ENCODE peak calls at places on chromosome 17, in ten cellular contexts. Y, N, T, J, G, A, K, I, L and M are unnamed samples.

GRCh38 chr17:74152591-74153455 is 50.7 kb upstream of the RPL38 start:
- DNase-seq in L (no peak), A (no peak), J (peak), G (no peak), K (no peak), N (no peak), T (no peak), Y (no peak), I (no peak), M (no peak)

GRCh38 chr17:7508846-7509245 is 24.7 kb downstream of the POLR2A start:
- DNase-seq in K (no peak), L (no peak), A (no peak), Y (no peak), J (no peak), N (no peak), T (no peak), I (no peak), G (no peak), M (no peak)

GRCh38 chr17:62592305-62593099 is 35.0 kb upstream of the MRC2 start:
- DNase-seq in Y (no peak), G (no peak), J (peak), I (no peak), L (no peak), A (no peak), T (no peak), K (no peak), N (peak), M (no peak)

GRCh38 chr17:5545051-5545987 is 39.0 kb downstream of the NLRP1 start:
- DNase-seq in L (no peak), J (no peak), K (no peak), T (no peak), N (peak), I (no peak), A (no peak), G (no peak), Y (no peak), M (no peak)

GRCh38 chr17:69402052-69402451 is 12.4 kb upstream of the MAP2K6 start:
- DNase-seq in T (no peak), K (no peak), A (no peak), Y (no peak), L (no peak), J (no peak), G (no peak), N (peak), I (no peak), M (no peak)

GRCh38 chr17:16974569-16975265 is 2.8 kb upstream of the TNFRSF13B start:
- DNase-seq in N (no peak), K (no peak), T (no peak), G (no peak), Y (no peak), I (no peak), A (no peak), J (no peak), L (no peak), M (no peak)

GRCh38 chr17:2368383-2368782 is 31.1 kb downstream of the SGSM2 start:
- DNase-seq in A (no peak), I (no peak), J (no peak), K (no peak), N (no peak), G (no peak), Y (no peak), T (no peak), L (no peak), M (no peak)

GRCh38 chr17:81020767-81021497 is 14.0 kb upstream of the BAIAP2 start:
- DNase-seq in K (no peak), A (no peak), L (no peak), I (no peak), Y (no peak), J (peak), T (peak), N (no peak), G (no peak), M (no peak)

GRCh38 chr17:4738136-4739121 is 1.2 kb upstream of the ZMYND15 start:
- DNase-seq in J (no peak), N (no peak), A (peak), I (no peak), Y (no peak), G (no peak), K (no peak), T (no peak), L (peak), M (no peak)

GRCh38 chr17:44376124-44376523 is 12.5 kb upstream of the FAM171A2 start:
- DNase-seq in Y (no peak), G (no peak), N (peak), I (peak), K (peak), L (no peak), T (peak), J (no peak), A (no peak), M (peak)

GRCh38 chr17:55451203-55451641 is 29.6 kb upstream of the MMD start:
- DNase-seq in G (no peak), Y (no peak), N (peak), L (no peak), K (no peak), J (peak), I (no peak), T (no peak), A (no peak), M (no peak)

GRCh38 chr17:42553866-42554249 is 1.1 kb downstream of the HSD17B1 start:
- DNase-seq in J (no peak), I (no peak), L (peak), A (no peak), K (no peak), N (no peak), T (no peak), Y (no peak), G (no peak), M (peak)

GRCh38 chr17:39222151-39222550 is 3.6 kb downstream of the STAC2 start:
- DNase-seq in J (no peak), I (no peak), L (no peak), T (no peak), G (peak), A (no peak), Y (no peak), K (no peak), N (no peak), M (no peak)

GRCh38 chr17:78724544-78724943 is 57.5 kb downstream of the CYTH1 start:
- DNase-seq in J (no peak), A (no peak), Y (no peak), T (no peak), K (no peak), L (no peak), I (no peak), G (peak), N (no peak), M (no peak)